ENCODE peak calls at places on chromosomes 11 and 22, in seven cellular contexts. P is small intestine; H is mucosa of descending colon; M is activated naive CD4-positive, alpha-beta T cell; A is activated CD4-positive, alpha-beta T cell treated with anti-CD3 and anti-CD28 coated beads for 48 hours; N is B cell; V is HT1080. Q is an unnamed sample.

GRCh38 chr22:17501679-17502285 is 61.5 kb upstream of the SLC25A18 start:
- DNase-seq in P (peak; percentile 59), H (peak; percentile 76), M (no peak), A (peak; percentile 15), N (peak; percentile 61), V (peak; percentile 55), Q (peak; percentile 77)

GRCh38 chr11:19853016-19853415 is 140.4 kb downstream of the NAV2 start:
- DNase-seq in P (no peak), H (no peak), M (no peak), A (no peak), N (no peak), V (peak; percentile 41), Q (no peak)

GRCh38 chr11:86021390-86021789 is 47.5 kb downstream of the PICALM start:
- DNase-seq in P (no peak), H (no peak), M (no peak), A (no peak), N (no peak), V (no peak), Q (no peak)

GRCh38 chr11:123729602-123730001 is 11.9 kb downstream of the ZNF202 start:
- DNase-seq in P (no peak), H (no peak), M (no peak), A (no peak), N (no peak), V (peak; percentile 48), Q (no peak)

GRCh38 chr11:66467756-66468155 is 1.1 kb downstream of the PELI3 start:
- DNase-seq in P (peak; percentile 72), H (peak; percentile 64), M (no peak), A (peak; percentile 45), N (no peak), V (no peak), Q (no peak)

GRCh38 chr11:75563501-75563977 is 1.5 kb downstream of the SERPINH1 start:
- DNase-seq in P (no peak), H (no peak), M (no peak), A (no peak), N (no peak), V (no peak), Q (no peak)

GRCh38 chr11:61922539-61922938 is 5.2 kb upstream of the RAB3IL1 start:
- DNase-seq in P (no peak), H (peak; percentile 55), M (no peak), A (no peak), N (no peak), V (no peak), Q (no peak)

GRCh38 chr11:859394-860131 is 16.9 kb downstream of the TSPAN4 start:
- DNase-seq in P (peak; percentile 68), H (peak; percentile 88), M (no peak), A (no peak), N (no peak), V (no peak), Q (peak; percentile 65)

GRCh38 chr11:131025020-131025419 is 108.7 kb upstream of the SNX19 start:
- DNase-seq in P (peak; percentile 2), H (no peak), M (no peak), A (no peak), N (no peak), V (peak; percentile 35), Q (no peak)

GRCh38 chr11:121018746-121019145 is 5.2 kb upstream of the TBCEL start:
- DNase-seq in P (no peak), H (no peak), M (no peak), A (no peak), N (no peak), V (no peak), Q (no peak)

GRCh38 chr11:130601141-130601540 is 152.7 kb downstream of the ADAMTS15 start:
- DNase-seq in P (peak; percentile 2), H (peak; percentile 49), M (no peak), A (no peak), N (no peak), V (peak; percentile 26), Q (no peak)

GRCh38 chr11:957201-957920 is 31.7 kb downstream of the AP2A2 start:
- DNase-seq in P (no peak), H (no peak), M (no peak), A (no peak), N (peak; percentile 20), V (no peak), Q (no peak)

GRCh38 chr22:35684270-35684700 is 33.4 kb upstream of the APOL5 start:
- DNase-seq in P (no peak), H (peak; percentile 28), M (no peak), A (no peak), N (no peak), V (peak; percentile 29), Q (no peak)

GRCh38 chr11:82906236-82906635 is 4.7 kb downstream of the DDIAS start:
- DNase-seq in P (peak; percentile 36), H (no peak), M (no peak), A (no peak), N (no peak), V (peak; percentile 29), Q (no peak)

Q was measured in COLO829.